ENCODE peak calls at places on chromosomes 7 and 10, in nine cellular contexts. Q is fibroblast of lung; M is stimulated activated CD4-positive, alpha-beta T cell treated with anti-CD3 and anti-CD28 coated beads, Interleukin-1b, Interleukin-23, amount 100 ng/mL, for 48 hours; C is Karpas-422; I is activated T-helper 1 cell treated with anti-CD3 and anti-CD28 coated beads, Interleukin-12 subunit alpha, Interleukin-12 subunit beta, Interleukin-2, Interleukin-4 antibody, amounts not matched to agents 30 ng/mL and 10 ng/mL and 1 ng/mL, durations not matched to agents 14 hours and 24 hours and 36 hours; B is stimulated activated CD8-positive, alpha-beta memory T cell treated with anti-CD3 and anti-CD28 coated beads, Interleukin-7, amount 100 ng/mL, for 1 hour; O is testis; T is AG08396; E is effector memory CD4-positive, alpha-beta T cell. L is an unnamed sample.

GRCh38 chr7:68680235-68680872 is 917.9 kb upstream of the AUTS2 start:
- DNase-seq in Q (no peak), M (no peak), C (no peak), I (no peak), B (no peak), O (no peak), T (no peak), E (no peak), L (no peak)

GRCh38 chr7:13908667-13909382 is 80.6 kb downstream of the ETV1 start:
- DNase-seq in Q (no peak), M (no peak), C (no peak), I (no peak), B (no peak), O (no peak), T (no peak), E (no peak), L (peak; percentile 39)

GRCh38 chr10:104127411-104127810 is 5.4 kb downstream of the SFR1 start:
- DNase-seq in Q (no peak), M (no peak), C (peak; percentile 69), I (no peak), B (no peak), O (peak; percentile 20), T (no peak), E (no peak), L (peak; percentile 16)

GRCh38 chr10:72954596-72955569 is at the start of gene PLA2G12B:
- DNase-seq in Q (no peak), M (no peak), C (no peak), I (no peak), B (no peak), O (no peak), T (no peak), E (no peak), L (no peak)

GRCh38 chr10:48518926-48519730 is 85.7 kb downstream of the ARHGAP22 start:
- DNase-seq in Q (no peak), M (no peak), C (no peak), I (no peak), B (no peak), O (no peak), T (no peak), E (no peak), L (no peak)

GRCh38 chr7:50564630-50565558 is at the start of gene DDC:
- DNase-seq in Q (no peak), M (no peak), C (no peak), I (no peak), B (no peak), O (no peak), T (no peak), E (no peak), L (no peak)

GRCh38 chr10:113447278-113447677 is 105.6 kb upstream of the HABP2 start:
- DNase-seq in Q (no peak), M (no peak), C (no peak), I (no peak), B (no peak), O (no peak), T (no peak), E (no peak), L (no peak)

GRCh38 chr10:70565556-70566514 is 36.7 kb downstream of the PRF1 start:
- DNase-seq in Q (no peak), M (no peak), C (no peak), I (no peak), B (no peak), O (no peak), T (no peak), E (no peak), L (no peak)

GRCh38 chr10:76401006-76401405 is 969.6 kb downstream of the LRMDA start:
- DNase-seq in Q (peak; percentile 36), M (no peak), C (no peak), I (no peak), B (no peak), O (no peak), T (no peak), E (no peak), L (no peak)

GRCh38 chr7:613442-614140 is 93.9 kb upstream of the PDGFA start:
- DNase-seq in Q (no peak), M (no peak), C (no peak), I (no peak), B (no peak), O (no peak), T (no peak), E (no peak), L (peak; percentile 34)

GRCh38 chr7:42549212-42549611 is 312.2 kb upstream of the GLI3 start:
- DNase-seq in Q (no peak), M (no peak), C (no peak), I (no peak), B (no peak), O (no peak), T (no peak), E (no peak), L (no peak)

GRCh38 chr10:5831446-5831782 is 18.2 kb upstream of the GDI2 start:
- DNase-seq in Q (no peak), M (no peak), C (no peak), I (no peak), B (no peak), O (no peak), T (no peak), E (no peak), L (no peak)

GRCh38 chr10:88027570-88027969 is 164.1 kb downstream of the PTEN start:
- DNase-seq in Q (no peak), M (no peak), C (peak; percentile 77), I (no peak), B (no peak), O (peak; percentile 21), T (no peak), E (no peak), L (no peak)

GRCh38 chr7:55021053-55021452 is 2.2 kb downstream of the EGFR start:
- DNase-seq in Q (peak; percentile 16), M (no peak), C (no peak), I (no peak), B (no peak), O (no peak), T (no peak), E (no peak), L (no peak)

GRCh38 chr7:137342751-137343482 is 616 bp downstream of the PTN start:
- DNase-seq in Q (peak; percentile 6), M (no peak), C (no peak), I (no peak), B (no peak), O (peak; percentile 21), T (no peak), E (no peak), L (no peak)

GRCh38 chr7:2820508-2820934 is 23.6 kb downstream of the GNA12 start:
- DNase-seq in Q (peak; percentile 95), M (no peak), C (no peak), I (no peak), B (no peak), O (peak; percentile 70), T (peak; percentile 80), E (no peak), L (peak; percentile 96)

GRCh38 chr10:70379581-70380176 is 2.7 kb downstream of the LRRC20 start:
- DNase-seq in Q (no peak), M (peak; percentile 6), C (peak; percentile 63), I (no peak), B (no peak), O (peak; percentile 31), T (no peak), E (no peak), L (peak; percentile 41)

GRCh38 chr10:11546581-11546980 is 64.9 kb downstream of the USP6NL start:
- DNase-seq in Q (peak; percentile 62), M (no peak), C (no peak), I (no peak), B (no peak), O (no peak), T (no peak), E (no peak), L (no peak)

GRCh38 chr10:13100349-13101294 is 659 bp downstream of the OPTN start:
- DNase-seq in Q (peak; percentile 42), M (peak; percentile 20), C (no peak), I (peak; percentile 28), B (no peak), O (peak; percentile 51), T (peak; percentile 30), E (peak; percentile 9), L (peak; percentile 38)

GRCh38 chr7:78607099-78607498 is 808.5 kb downstream of the PHTF2 start:
- DNase-seq in Q (peak; percentile 6), M (no peak), C (peak; percentile 49), I (no peak), B (no peak), O (no peak), T (no peak), E (no peak), L (peak; percentile 11)

GRCh38 chr10:70459061-70459770 is 17.7 kb upstream of the NODAL start:
- DNase-seq in Q (no peak), M (no peak), C (no peak), I (no peak), B (no peak), O (no peak), T (no peak), E (no peak), L (no peak)

GRCh38 chr10:63700209-63700934 is 179.2 kb downstream of the REEP3 start:
- DNase-seq in Q (peak; percentile 99), M (peak; percentile 46), C (no peak), I (no peak), B (no peak), O (no peak), T (peak; percentile 80), E (no peak), L (peak; percentile 90)

GRCh38 chr7:5230272-5231067 is 40.4 kb downstream of the WIPI2 start:
- DNase-seq in Q (no peak), M (no peak), C (no peak), I (no peak), B (no peak), O (no peak), T (no peak), E (no peak), L (no peak)

GRCh38 chr7:65983965-65984654 is 2.1 kb upstream of the GUSB start:
- DNase-seq in Q (peak; percentile 10), M (no peak), C (no peak), I (no peak), B (no peak), O (no peak), T (no peak), E (no peak), L (peak; percentile 81)

GRCh38 chr7:105219771-105220160 is 169.0 kb downstream of the SRPK2 start:
- DNase-seq in Q (peak; percentile 93), M (no peak), C (no peak), I (no peak), B (no peak), O (no peak), T (peak; percentile 21), E (no peak), L (peak; percentile 71)

GRCh38 chr10:5766189-5766588 is 47.0 kb downstream of the GDI2 start:
- DNase-seq in Q (no peak), M (no peak), C (no peak), I (no peak), B (no peak), O (no peak), T (no peak), E (no peak), L (no peak)